ENCODE peak calls at places on chromosomes 16 and 17, in seven cellular contexts. B, C, T, Y, H, U and A are unnamed samples.
A peak's percentile ranks its signal among the peaks of the same experiment; 100 is the strongest.

GRCh38 chr16:25020112-25020591 is 5.0 kb upstream of the ARHGAP17 start:
- DNase-seq in B (no peak), C (no peak), T (no peak), Y (peak; percentile 9), H (no peak), U (no peak), A (no peak)

GRCh38 chr17:56096026-56096807 is 57.1 kb upstream of the ANKFN1 start:
- DNase-seq in B (no peak), C (no peak), T (no peak), Y (no peak), H (no peak), U (no peak), A (no peak)

GRCh38 chr17:9792181-9792840 is 919 bp upstream of the DHRS7C start:
- DNase-seq in B (no peak), C (no peak), T (no peak), Y (no peak), H (no peak), U (no peak), A (no peak)

GRCh38 chr17:57403241-57403640 is 146.9 kb downstream of the MSI2 start:
- DNase-seq in B (no peak), C (no peak), T (no peak), Y (no peak), H (no peak), U (no peak), A (no peak)

GRCh38 chr16:80007216-80007615 is 406.7 kb upstream of the MAF start:
- DNase-seq in B (no peak), C (no peak), T (no peak), Y (no peak), H (no peak), U (no peak), A (no peak)

GRCh38 chr16:70437017-70437581 is 1.8 kb downstream of the ST3GAL2 start:
- DNase-seq in B (no peak), C (no peak), T (no peak), Y (peak; percentile 82), H (no peak), U (no peak), A (no peak)

GRCh38 chr16:58042001-58042885 is 16.7 kb downstream of the MMP15 start:
- DNase-seq in B (no peak), C (no peak), T (no peak), Y (no peak), H (no peak), U (no peak), A (no peak)

GRCh38 chr16:10121496-10121895 is 60.7 kb downstream of the GRIN2A start:
- DNase-seq in B (no peak), C (no peak), T (no peak), Y (peak; percentile 65), H (no peak), U (no peak), A (no peak)

GRCh38 chr16:85360323-85361277 is 248.3 kb upstream of the CIBAR2 start:
- DNase-seq in B (peak; percentile 92), C (no peak), T (peak; percentile 77), Y (no peak), H (peak; percentile 96), U (no peak), A (no peak)

GRCh38 chr17:41421116-41421515 is 3.3 kb downstream of the KRT37 start:
- DNase-seq in B (no peak), C (no peak), T (no peak), Y (peak; percentile 41), H (no peak), U (no peak), A (peak; percentile 90)

GRCh38 chr17:31398381-31399275 is 7.2 kb downstream of the RAB11FIP4 start:
- DNase-seq in B (no peak), C (peak; percentile 48), T (no peak), Y (no peak), H (no peak), U (no peak), A (no peak)

GRCh38 chr16:57392694-57393093 is 11.9 kb upstream of the CCL17 start:
- DNase-seq in B (no peak), C (no peak), T (peak; percentile 63), Y (no peak), H (no peak), U (no peak), A (peak; percentile 85)

GRCh38 chr17:15414502-15415348 is 52.7 kb downstream of the CDRT4 start:
- DNase-seq in B (no peak), C (peak; percentile 56), T (no peak), Y (no peak), H (no peak), U (no peak), A (no peak)

GRCh38 chr17:2034806-2035548 is 5.0 kb downstream of the DPH1 start:
- DNase-seq in B (no peak), C (no peak), T (no peak), Y (peak; percentile 66), H (no peak), U (no peak), A (no peak)

GRCh38 chr17:78557598-78558039 is 19.6 kb downstream of the DNAH17 start:
- DNase-seq in B (no peak), C (no peak), T (no peak), Y (peak; percentile 88), H (no peak), U (no peak), A (no peak)

GRCh38 chr17:81329279-81329926 is 34.3 kb upstream of the SLC38A10 start:
- DNase-seq in B (peak; percentile 94), C (peak; percentile 82), T (peak; percentile 80), Y (peak; percentile 95), H (no peak), U (no peak), A (peak; percentile 98)

GRCh38 chr17:65559483-65559801 is 2.0 kb downstream of the AXIN2 start:
- DNase-seq in B (no peak), C (no peak), T (no peak), Y (no peak), H (no peak), U (no peak), A (no peak)

GRCh38 chr16:61812251-61812650 is 224.0 kb downstream of the CDH8 start:
- DNase-seq in B (no peak), C (no peak), T (no peak), Y (no peak), H (no peak), U (no peak), A (no peak)

GRCh38 chr17:66491213-66491612 is 188.8 kb downstream of the PRKCA start:
- DNase-seq in B (no peak), C (no peak), T (no peak), Y (no peak), H (no peak), U (no peak), A (no peak)

GRCh38 chr17:7307686-7308624 is 527 bp downstream of the EIF5A start:
- DNase-seq in B (peak; percentile 79), C (peak; percentile 78), T (peak; percentile 51), Y (no peak), H (no peak), U (peak; percentile 69), A (peak; percentile 40)

GRCh38 chr17:17725853-17726720 is 44.8 kb downstream of the RAI1 start:
- DNase-seq in B (no peak), C (no peak), T (no peak), Y (no peak), H (no peak), U (no peak), A (no peak)

GRCh38 chr16:30075503-30076275 is at the start of gene PPP4C:
- DNase-seq in B (peak; percentile 94), C (peak; percentile 94), T (peak; percentile 95), Y (peak; percentile 94), H (peak; percentile 76), U (peak; percentile 90), A (peak; percentile 97)

GRCh38 chr16:54467398-54467797 is 180.8 kb upstream of the IRX3 start:
- DNase-seq in B (no peak), C (no peak), T (no peak), Y (no peak), H (no peak), U (no peak), A (no peak)

GRCh38 chr17:64281962-64282752 is 19.1 kb upstream of the TEX2 start:
- DNase-seq in B (no peak), C (no peak), T (peak; percentile 68), Y (peak; percentile 73), H (peak; percentile 50), U (peak; percentile 41), A (peak; percentile 41)

GRCh38 chr16:66904846-66905632 is 13.6 kb downstream of the CDH16 start:
- DNase-seq in B (peak; percentile 38), C (peak; percentile 66), T (peak; percentile 37), Y (no peak), H (no peak), U (no peak), A (no peak)

GRCh38 chr16:13307255-13307654 is 405.9 kb downstream of the SHISA9 start:
- DNase-seq in B (no peak), C (no peak), T (no peak), Y (peak; percentile 56), H (no peak), U (no peak), A (no peak)